ENCODE peak calls at places on chromosomes 7 and 10, in eight cellular contexts. U is GOT3; F is HEK293T; X is AG20443; Z is T-helper 2 cell; V is activated T-helper 1 cell treated with anti-CD3 and anti-CD28 coated beads, Interleukin-12 subunit alpha, Interleukin-12 subunit beta, Interleukin-2, Interleukin-4 antibody, amounts not matched to agents 30 ng/mL and 10 ng/mL and 1 ng/mL, durations not matched to agents 14 hours and 24 hours and 36 hours; R is stimulated activated CD4-positive, alpha-beta T cell treated with anti-CD3 and anti-CD28 coated beads, Interleukin-1b, Interleukin-23, amount 100 ng/mL, for 1 hour; E is ovary. G is an unnamed sample.

GRCh38 chr7:80496586-80496985 is 15.3 kb downstream of the GNAT3 start:
- DNase-seq in Z (no peak), X (no peak), E (no peak), U (no peak), F (no peak), V (no peak), R (no peak), G (no peak)

GRCh38 chr7:13181221-13181620 is 493.8 kb downstream of the ARL4A start:
- DNase-seq in R (no peak), X (no peak), V (no peak), E (no peak), Z (no peak), F (no peak), U (no peak), G (no peak)

GRCh38 chr10:88657901-88658300 is 6.3 kb upstream of the LIPF start:
- DNase-seq in Z (no peak), F (no peak), E (no peak), U (no peak), X (no peak), R (no peak), V (no peak), G (no peak)

GRCh38 chr7:13988765-13989137 is 715 bp downstream of the ETV1 start:
- DNase-seq in F (peak; percentile 8), X (no peak), R (no peak), E (no peak), V (no peak), Z (no peak), U (no peak), G (peak; percentile 19)

GRCh38 chr10:29734640-29734979 is 99.8 kb upstream of the SVIL start:
- DNase-seq in E (no peak), R (no peak), Z (peak; percentile 4), V (no peak), F (no peak), X (no peak), U (no peak), G (peak; percentile 36)

GRCh38 chr7:24665564-24666294 is 91.5 kb downstream of the GSDME start:
- DNase-seq in V (peak; percentile 14), E (no peak), Z (peak; percentile 54), F (peak; percentile 42), R (peak; percentile 7), X (peak; percentile 53), U (no peak), G (peak; percentile 48)

GRCh38 chr7:26189000-26189539 is 11.5 kb downstream of the HNRNPA2B1 start:
- DNase-seq in R (no peak), F (no peak), Z (no peak), E (no peak), V (no peak), U (no peak), X (no peak), G (no peak)

GRCh38 chr7:149427096-149427680 is 33.7 kb downstream of the ZNF777 start:
- DNase-seq in V (no peak), X (peak; percentile 34), E (no peak), Z (no peak), R (no peak), U (no peak), F (no peak), G (no peak)

GRCh38 chr10:25493122-25493893 is 318.5 kb downstream of the GPR158 start:
- DNase-seq in R (no peak), X (no peak), V (no peak), F (no peak), Z (no peak), U (no peak), E (no peak), G (no peak)

GRCh38 chr10:131908151-131908550 is 7.3 kb downstream of the PPP2R2D start:
- DNase-seq in F (no peak), V (no peak), X (no peak), U (no peak), E (no peak), Z (no peak), R (no peak), G (no peak)

GRCh38 chr7:28684729-28685211 is 272.5 kb downstream of the CREB5 start:
- DNase-seq in R (no peak), F (no peak), X (no peak), E (no peak), U (no peak), V (no peak), Z (no peak), G (no peak)

GRCh38 chr7:68841004-68841403 is 757.3 kb upstream of the AUTS2 start:
- DNase-seq in Z (no peak), F (no peak), X (peak; percentile 18), U (no peak), V (no peak), R (no peak), E (no peak), G (no peak)

GRCh38 chr10:77970869-77971803 is 44.6 kb upstream of the DLG5 start:
- DNase-seq in Z (peak; percentile 40), U (no peak), F (no peak), R (no peak), X (peak; percentile 89), E (peak; percentile 70), V (no peak), G (peak; percentile 48)

GRCh38 chr7:151088019-151088855 is 2.0 kb downstream of the AGAP3 start:
- DNase-seq in U (no peak), V (no peak), X (peak; percentile 30), R (no peak), E (peak; percentile 43), Z (no peak), F (no peak), G (no peak)

GRCh38 chr7:44052771-44053365 is 8.4 kb downstream of the DBNL start:
- DNase-seq in U (no peak), Z (no peak), V (no peak), E (peak; percentile 14), X (no peak), R (no peak), F (no peak), G (no peak)

GRCh38 chr10:102677736-102678354 is 33.6 kb downstream of the TRIM8 start:
- DNase-seq in Z (no peak), F (no peak), E (no peak), R (no peak), U (no peak), X (no peak), V (no peak), G (no peak)

GRCh38 chr7:98329974-98330373 is 48.5 kb downstream of the BRI3 start:
- DNase-seq in F (no peak), X (no peak), R (no peak), U (no peak), V (no peak), E (no peak), Z (no peak), G (no peak)

GRCh38 chr10:112984756-112985155 is 34.7 kb downstream of the TCF7L2 start:
- DNase-seq in V (no peak), R (no peak), X (no peak), F (no peak), Z (no peak), U (no peak), E (no peak), G (no peak)

GRCh38 chr7:156547884-156548561 is 92.6 kb upstream of the RNF32 start:
- DNase-seq in U (no peak), Z (peak; percentile 22), R (no peak), V (no peak), X (no peak), E (no peak), F (no peak), G (no peak)

GRCh38 chr7:41448104-41448503 is 254.8 kb downstream of the INHBA start:
- DNase-seq in E (no peak), V (no peak), X (peak; percentile 21), F (no peak), U (no peak), R (no peak), Z (no peak), G (no peak)

GRCh38 chr7:33784000-33784399 is 121.3 kb upstream of the BMPER start:
- DNase-seq in R (no peak), X (no peak), U (no peak), Z (no peak), F (no peak), V (no peak), E (no peak), G (no peak)

GRCh38 chr7:80127412-80128150 is 7.0 kb upstream of the GNAI1 start:
- DNase-seq in F (no peak), E (no peak), U (no peak), V (no peak), Z (no peak), X (no peak), R (no peak), G (no peak)

GRCh38 chr7:108459922-108460551 is 3.8 kb upstream of the NRCAM start:
- DNase-seq in E (no peak), X (peak; percentile 32), V (no peak), Z (peak; percentile 14), F (peak; percentile 40), U (no peak), R (no peak), G (no peak)

GRCh38 chr7:18762189-18762588 is 266.6 kb downstream of the HDAC9 start:
- DNase-seq in U (no peak), X (peak; percentile 69), E (no peak), Z (no peak), V (no peak), R (no peak), F (no peak), G (no peak)

GRCh38 chr7:48454750-48455192 is 283.5 kb downstream of the ABCA13 start:
- DNase-seq in Z (no peak), U (no peak), F (no peak), R (no peak), X (no peak), V (no peak), E (no peak), G (no peak)

GRCh38 chr7:93914581-93915066 is 6.9 kb upstream of the GNG11 start:
- DNase-seq in F (no peak), R (no peak), Z (no peak), U (no peak), E (no peak), X (peak; percentile 9), V (no peak), G (no peak)

GRCh38 chr7:80771523-80771922 is 133.1 kb downstream of the CD36 start:
- DNase-seq in Z (no peak), R (no peak), F (no peak), X (no peak), E (no peak), U (no peak), V (no peak), G (no peak)